ENCODE peak calls at places on chromosomes 13 and 19, in four cellular contexts. One of them, this sample, is unnamed.

GRCh38 chr13:45807520-45808099 is 43.9 kb downstream of the SIAH3 start:
- DNase-seq in HepG2: peak
- DNase-seq in WTC11: peak
- DNase-seq in K562: peak
- DNase-seq in this sample: peak

GRCh38 chr13:113491418-113491883 is 940 bp upstream of the DCUN1D2 start:
- DNase-seq in K562: peak
- DNase-seq in HepG2: no peak
- DNase-seq in WTC11: peak
- DNase-seq in this sample: peak

GRCh38 chr13:95921485-95921884 is 131.7 kb downstream of the UGGT2 start:
- DNase-seq in WTC11: no peak
- DNase-seq in HepG2: no peak
- DNase-seq in K562: no peak
- DNase-seq in this sample: no peak

GRCh38 chr19:32206065-32206464 is 139.3 kb upstream of the ZNF507 start:
- DNase-seq in K562: no peak
- DNase-seq in HepG2: no peak
- DNase-seq in WTC11: no peak
- DNase-seq in this sample: peak

GRCh38 chr13:23996456-23996855 is 99.2 kb upstream of the C1QTNF9B start:
- DNase-seq in HepG2: no peak
- DNase-seq in K562: no peak
- DNase-seq in WTC11: no peak
- DNase-seq in this sample: no peak

GRCh38 chr19:1169921-1170885 is 3.9 kb downstream of the SBNO2 start:
- DNase-seq in WTC11: peak
- DNase-seq in K562: no peak
- DNase-seq in HepG2: no peak
- DNase-seq in this sample: no peak

GRCh38 chr19:13428352-13428751 is 77.9 kb downstream of the CACNA1A start:
- DNase-seq in K562: peak
- DNase-seq in WTC11: peak
- DNase-seq in HepG2: no peak
- DNase-seq in this sample: peak

GRCh38 chr19:4393947-4394590 is 6.3 kb downstream of the SH3GL1 start:
- DNase-seq in K562: no peak
- DNase-seq in HepG2: no peak
- DNase-seq in WTC11: no peak
- DNase-seq in this sample: no peak

GRCh38 chr19:33750587-33751385 is 45.9 kb upstream of the KCTD15 start:
- DNase-seq in K562: no peak
- DNase-seq in WTC11: no peak
- DNase-seq in HepG2: no peak
- DNase-seq in this sample: no peak

GRCh38 chr19:6963937-6964336 is 57.3 kb downstream of the MBD3L2B start:
- DNase-seq in WTC11: peak
- DNase-seq in HepG2: no peak
- DNase-seq in K562: peak
- DNase-seq in this sample: peak

GRCh38 chr13:95787356-95788099 is 110.6 kb downstream of the DNAJC3 start:
- DNase-seq in WTC11: no peak
- DNase-seq in K562: no peak
- DNase-seq in HepG2: no peak
- DNase-seq in this sample: no peak

GRCh38 chr19:45455707-45456499 is 11.9 kb upstream of the FOSB start:
- DNase-seq in HepG2: peak
- DNase-seq in WTC11: peak
- DNase-seq in K562: peak
- DNase-seq in this sample: peak

GRCh38 chr19:1274081-1274851 is 1.1 kb upstream of the FAM174C start:
- DNase-seq in WTC11: no peak
- DNase-seq in K562: no peak
- DNase-seq in HepG2: no peak
- DNase-seq in this sample: no peak

GRCh38 chr13:106734185-106734584 is 166.2 kb upstream of the ARGLU1 start:
- DNase-seq in WTC11: no peak
- DNase-seq in HepG2: no peak
- DNase-seq in K562: no peak
- DNase-seq in this sample: no peak

GRCh38 chr19:50300814-50301606 is 28.2 kb downstream of the KCNC3 start:
- DNase-seq in K562: no peak
- DNase-seq in HepG2: peak
- DNase-seq in WTC11: no peak
- DNase-seq in this sample: no peak

GRCh38 chr13:23020246-23020843 is 160.4 kb upstream of the SGCG start:
- DNase-seq in HepG2: peak
- DNase-seq in WTC11: peak
- DNase-seq in K562: peak
- DNase-seq in this sample: peak

GRCh38 chr13:46010148-46010547 is 42.4 kb downstream of the ZC3H13 start:
- DNase-seq in HepG2: no peak
- DNase-seq in K562: no peak
- DNase-seq in WTC11: no peak
- DNase-seq in this sample: peak

GRCh38 chr13:113853518-113854237 is 10.2 kb downstream of the GAS6 start:
- DNase-seq in K562: no peak
- DNase-seq in WTC11: no peak
- DNase-seq in HepG2: no peak
- DNase-seq in this sample: no peak

GRCh38 chr19:15995536-15995935 is 46.7 kb downstream of the OR10H4 start:
- DNase-seq in WTC11: no peak
- DNase-seq in HepG2: no peak
- DNase-seq in K562: no peak
- DNase-seq in this sample: no peak

GRCh38 chr13:73248711-73249580 is 190.1 kb downstream of the KLF5 start:
- DNase-seq in HepG2: no peak
- DNase-seq in WTC11: no peak
- DNase-seq in K562: no peak
- DNase-seq in this sample: no peak

GRCh38 chr13:112509190-112509589 is 78.8 kb downstream of the TUBGCP3 start:
- DNase-seq in WTC11: no peak
- DNase-seq in HepG2: no peak
- DNase-seq in K562: no peak
- DNase-seq in this sample: no peak

GRCh38 chr13:113761136-113761535 is 2.1 kb downstream of the TMEM255B start:
- DNase-seq in WTC11: no peak
- DNase-seq in HepG2: no peak
- DNase-seq in K562: no peak
- DNase-seq in this sample: no peak

GRCh38 chr19:30049844-30050667 is 108.0 kb downstream of the URI1 start:
- DNase-seq in HepG2: no peak
- DNase-seq in WTC11: no peak
- DNase-seq in K562: no peak
- DNase-seq in this sample: no peak

GRCh38 chr19:16062789-16063188 is 13.5 kb upstream of the TPM4 start:
- DNase-seq in WTC11: peak
- DNase-seq in K562: peak
- DNase-seq in HepG2: no peak
- DNase-seq in this sample: peak

GRCh38 chr19:36771275-36772231 is 1.1 kb downstream of the ZNF850 start:
- DNase-seq in WTC11: peak
- DNase-seq in HepG2: peak
- DNase-seq in K562: peak
- DNase-seq in this sample: no peak

GRCh38 chr13:40389081-40389641 is 277.3 kb downstream of the FOXO1 start:
- DNase-seq in HepG2: no peak
- DNase-seq in WTC11: no peak
- DNase-seq in K562: no peak
- DNase-seq in this sample: no peak

GRCh38 chr19:18596752-18597157 is 8.2 kb downstream of the REX1BD start:
- DNase-seq in HepG2: peak
- DNase-seq in K562: peak
- DNase-seq in WTC11: peak
- DNase-seq in this sample: peak

GRCh38 chr13:25715760-25716159 is 336.1 kb downstream of the SHISA2 start:
- DNase-seq in WTC11: no peak
- DNase-seq in K562: no peak
- DNase-seq in HepG2: no peak
- DNase-seq in this sample: no peak

GRCh38 chr13:63208811-63209210 is 1793.2 kb upstream of the PCDH20 start:
- DNase-seq in K562: no peak
- DNase-seq in WTC11: no peak
- DNase-seq in HepG2: no peak
- DNase-seq in this sample: no peak

GRCh38 chr19:47694466-47695273 is 18.6 kb upstream of the EHD2 start:
- DNase-seq in K562: no peak
- DNase-seq in WTC11: no peak
- DNase-seq in HepG2: no peak
- DNase-seq in this sample: no peak

GRCh38 chr19:17107546-17108452 is 32.2 kb downstream of the MYO9B start:
- DNase-seq in HepG2: peak
- DNase-seq in WTC11: no peak
- DNase-seq in K562: no peak
- DNase-seq in this sample: peak

GRCh38 chr19:55546822-55547614 is 1.7 kb upstream of the SBK3 start:
- DNase-seq in HepG2: peak
- DNase-seq in K562: peak
- DNase-seq in WTC11: no peak
- DNase-seq in this sample: peak
- TF ChIP-seq ELF4 in HepG2: no peak
- TF ChIP-seq ELF4 in K562: no peak
- TF ChIP-seq ELF4 in WTC11: no peak
- TF ChIP-seq ELF4 in this sample: no peak

DNA sequence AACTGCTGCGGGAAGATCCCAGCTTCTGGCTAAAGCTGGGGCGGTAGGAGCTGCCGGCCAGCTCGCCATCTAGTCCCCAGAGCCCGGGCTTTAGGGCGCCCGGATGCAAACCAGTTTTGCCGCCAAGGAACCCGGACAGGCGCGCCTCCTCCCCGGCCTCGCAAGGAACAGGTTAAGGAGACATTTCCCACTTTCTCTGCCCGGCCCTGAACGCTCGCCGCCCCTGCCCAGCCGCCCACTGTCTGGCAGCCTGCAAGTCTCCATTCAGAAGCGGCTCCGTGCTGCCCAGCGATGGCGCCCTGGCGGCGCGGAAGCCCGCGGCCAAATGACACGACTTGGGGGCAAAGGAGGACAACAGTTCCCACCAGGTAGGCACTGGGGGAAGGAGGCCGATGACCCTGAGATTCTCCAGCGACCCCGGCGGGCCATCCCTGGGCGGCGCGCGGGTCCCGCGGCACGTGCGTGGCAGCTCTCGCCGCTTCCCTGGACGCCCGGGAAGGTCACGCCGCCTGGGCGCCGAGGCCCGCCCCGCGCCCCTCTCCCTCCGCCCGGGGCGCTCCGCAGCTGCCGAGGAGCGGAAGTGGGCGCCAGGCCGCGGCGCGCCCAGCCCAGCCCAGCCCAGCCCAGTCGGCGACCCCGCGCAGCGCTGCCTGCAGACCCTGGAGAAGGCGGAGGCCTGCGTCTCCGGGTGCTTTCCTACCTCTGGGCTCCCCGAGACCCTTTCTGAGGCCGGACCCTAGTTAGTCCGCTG is 42.2 kb upstream of the HNRNPA1L2 start:
- DNase-seq in K562: no peak
- DNase-seq in WTC11: peak
- DNase-seq in HepG2: no peak
- DNase-seq in this sample: peak
- TF ChIP-seq SP1 in K562: no peak
- TF ChIP-seq SP1 in WTC11: peak
- TF ChIP-seq SP1 in HepG2: no peak
- TF ChIP-seq SP1 in this sample: no peak

GRCh38 chr13:110234532-110234931 is 72.4 kb downstream of the COL4A1 start:
- DNase-seq in HepG2: no peak
- DNase-seq in WTC11: no peak
- DNase-seq in K562: no peak
- DNase-seq in this sample: no peak

GRCh38 chr13:110232146-110232545 is 74.8 kb downstream of the COL4A1 start:
- DNase-seq in K562: no peak
- DNase-seq in HepG2: no peak
- DNase-seq in WTC11: no peak
- DNase-seq in this sample: no peak

GRCh38 chr13:110232756-110233155 is 74.2 kb downstream of the COL4A1 start:
- DNase-seq in K562: no peak
- DNase-seq in HepG2: no peak
- DNase-seq in WTC11: no peak
- DNase-seq in this sample: no peak

GRCh38 chr13:110233682-110234280 is 73.2 kb downstream of the COL4A1 start:
- DNase-seq in K562: no peak
- DNase-seq in WTC11: no peak
- DNase-seq in HepG2: no peak
- DNase-seq in this sample: no peak

GRCh38 chr13:110233181-110233641 is 73.7 kb downstream of the COL4A1 start:
- DNase-seq in HepG2: no peak
- DNase-seq in K562: no peak
- DNase-seq in WTC11: no peak
- DNase-seq in this sample: no peak
- TF ChIP-seq ELF4 in HepG2: no peak
- TF ChIP-seq ELF4 in K562: no peak
- TF ChIP-seq ELF4 in WTC11: no peak
- TF ChIP-seq ELF4 in this sample: no peak

GRCh38 chr13:99941086-99941485 is 30.5 kb downstream of the ZIC5 start:
- DNase-seq in K562: no peak
- DNase-seq in HepG2: peak
- DNase-seq in WTC11: no peak
- DNase-seq in this sample: no peak

GRCh38 chr13:99930925-99931324 is 40.6 kb downstream of the ZIC5 start:
- DNase-seq in WTC11: no peak
- DNase-seq in K562: no peak
- DNase-seq in HepG2: no peak
- DNase-seq in this sample: no peak

GRCh38 chr13:99931462-99931861 is 40.1 kb downstream of the ZIC5 start:
- DNase-seq in WTC11: no peak
- DNase-seq in K562: no peak
- DNase-seq in HepG2: no peak
- DNase-seq in this sample: no peak

GRCh38 chr13:99932912-99933311 is 38.7 kb downstream of the ZIC5 start:
- DNase-seq in HepG2: no peak
- DNase-seq in WTC11: no peak
- DNase-seq in K562: no peak
- DNase-seq in this sample: no peak

GRCh38 chr13:99935772-99936171 is 35.8 kb downstream of the ZIC5 start:
- DNase-seq in K562: no peak
- DNase-seq in WTC11: peak
- DNase-seq in HepG2: no peak
- DNase-seq in this sample: no peak
- TF ChIP-seq SP1 in K562: no peak
- TF ChIP-seq SP1 in WTC11: no peak
- TF ChIP-seq SP1 in HepG2: no peak
- TF ChIP-seq SP1 in this sample: no peak